ENCODE peak calls at places on chromosomes 1 and 21, in four cellular contexts. M is T1000; U is iris pigment epithelial cell; O is activated effector memory CD4-positive, alpha-beta T cell treated with anti-CD3 and anti-CD28 coated beads, Interleukin-2, amount 50 U/mL, for 16 hours. X is an unnamed sample.

GRCh38 chr1:22212400-22213233 is 69.7 kb upstream of the WNT4 start:
- DNase-seq in O (no peak), U (no peak), M (no peak), X (no peak)

GRCh38 chr21:31173881-31174555 is 135.7 kb upstream of the KRTAP19-8 start:
- DNase-seq in M (no peak), U (no peak), O (peak; percentile 88), X (peak; percentile 16)

GRCh38 chr1:88892146-88892877 is 945 bp upstream of the GTF2B start:
- DNase-seq in M (peak; percentile 68), U (peak; percentile 66), O (no peak), X (no peak)

GRCh38 chr1:184060316-184060715 is 8.8 kb downstream of the TSEN15 start:
- DNase-seq in U (peak; percentile 86), O (no peak), M (no peak), X (no peak)

GRCh38 chr1:160544647-160545046 is 21.6 kb upstream of the SLAMF6 start:
- DNase-seq in O (no peak), U (peak; percentile 40), M (no peak), X (no peak)

GRCh38 chr1:8004803-8005573 is 21.1 kb downstream of the ERRFI1 start:
- DNase-seq in M (peak; percentile 85), U (peak; percentile 97), O (no peak), X (peak; percentile 65)

GRCh38 chr1:30708361-30708728 is 15.0 kb downstream of the MATN1 start:
- DNase-seq in O (no peak), U (no peak), M (no peak), X (no peak)

GRCh38 chr1:40679165-40679953 is 12.1 kb upstream of the NFYC start:
- DNase-seq in O (no peak), M (no peak), U (no peak), X (no peak)

GRCh38 chr1:20312818-20313217 is 22.1 kb downstream of the VWA5B1 start:
- DNase-seq in M (no peak), O (no peak), U (no peak), X (no peak)

GRCh38 chr1:31762726-31763670 is 1.1 kb downstream of the ADGRB2 start:
- DNase-seq in O (peak; percentile 89), M (peak; percentile 70), U (peak; percentile 28), X (peak; percentile 54)

GRCh38 chr1:93784538-93784937 is 94.5 kb downstream of the DNTTIP2 start:
- DNase-seq in U (no peak), M (no peak), O (no peak), X (no peak)

GRCh38 chr1:248152056-248152827 is 7.3 kb downstream of the OR2M5 start:
- DNase-seq in U (no peak), M (no peak), O (no peak), X (no peak)

GRCh38 chr1:66256629-66257575 is 277.1 kb upstream of the SGIP1 start:
- DNase-seq in O (no peak), U (no peak), M (no peak), X (no peak)

GRCh38 chr1:208475449-208475848 is 231.3 kb upstream of the PLXNA2 start:
- DNase-seq in M (no peak), U (peak; percentile 8), O (no peak), X (no peak)

GRCh38 chr21:44427241-44428120 is 27.8 kb upstream of the LRRC3 start:
- DNase-seq in U (no peak), O (peak; percentile 59), M (no peak), X (peak; percentile 52)

X was measured in left colon.